ENCODE peak calls at places on chromosomes 2 and 18, in four cellular contexts. J is sigmoid colon, R is ovary, Z is A549. W is an unnamed sample.

GRCh38 chr18:65439184-65439583 is 311.6 kb upstream of the CDH7 start:
- DNase-seq in J (no peak), R (no peak), Z (peak), W (no peak)

GRCh38 chr2:28855193-28855592 is 14.9 kb downstream of the TRMT61B start:
- DNase-seq in J (no peak), R (no peak), Z (no peak), W (no peak)

GRCh38 chr18:45976581-45977373 is 9.6 kb upstream of the EPG5 start:
- DNase-seq in J (no peak), R (no peak), Z (no peak), W (no peak)

GRCh38 chr18:676747-677544 is 19.5 kb downstream of the TYMS start:
- DNase-seq in J (no peak), R (no peak), Z (no peak), W (no peak)

GRCh38 chr2:48144777-48145176 is 238.5 kb upstream of the FBXO11 start:
- DNase-seq in J (no peak), R (no peak), Z (no peak), W (no peak)

GRCh38 chr18:79396431-79397287 is 929 bp downstream of the NFATC1 start:
- DNase-seq in J (peak), R (peak), Z (peak), W (peak)

GRCh38 chr18:60466671-60467070 is 94.1 kb upstream of the MC4R start:
- DNase-seq in J (no peak), R (no peak), Z (no peak), W (no peak)

GRCh38 chr18:76346490-76347130 is 148.4 kb downstream of the ZNF516 start:
- DNase-seq in J (no peak), R (peak), Z (no peak), W (no peak)

GRCh38 chr2:177422271-177422670 is 29.7 kb downstream of the AGPS start:
- DNase-seq in J (no peak), R (no peak), Z (no peak), W (no peak)

GRCh38 chr2:234979204-234980167 is 27.7 kb downstream of the SH3BP4 start:
- DNase-seq in J (no peak), R (no peak), Z (peak), W (no peak)

GRCh38 chr18:60372598-60372997 is at the start of gene MC4R:
- DNase-seq in J (no peak), R (no peak), Z (peak), W (peak)

GRCh38 chr2:95526360-95527341 is 42.1 kb upstream of the TRIM43B start:
- DNase-seq in J (peak), R (peak), Z (peak), W (peak)

GRCh38 chr2:231355802-231356473 is 39.6 kb upstream of the B3GNT7 start:
- DNase-seq in J (peak), R (peak), Z (no peak), W (no peak)

GRCh38 chr2:141038341-141038740 is 1092.5 kb downstream of the LRP1B start:
- DNase-seq in J (no peak), R (no peak), Z (no peak), W (no peak)

GRCh38 chr18:22544626-22545025 is 126.9 kb upstream of the CTAGE1 start:
- DNase-seq in J (no peak), R (no peak), Z (no peak), W (no peak)

GRCh38 chr2:240986787-240987411 is 11.5 kb upstream of the SNED1 start:
- DNase-seq in J (peak), R (peak), Z (no peak), W (peak)

GRCh38 chr18:74299746-74300145 is 8.0 kb upstream of the CYB5A start:
- DNase-seq in J (no peak), R (no peak), Z (no peak), W (no peak)

GRCh38 chr2:69993708-69994107 is 32.3 kb upstream of the ASPRV1 start:
- DNase-seq in J (peak), R (no peak), Z (no peak), W (no peak)

DNA sequence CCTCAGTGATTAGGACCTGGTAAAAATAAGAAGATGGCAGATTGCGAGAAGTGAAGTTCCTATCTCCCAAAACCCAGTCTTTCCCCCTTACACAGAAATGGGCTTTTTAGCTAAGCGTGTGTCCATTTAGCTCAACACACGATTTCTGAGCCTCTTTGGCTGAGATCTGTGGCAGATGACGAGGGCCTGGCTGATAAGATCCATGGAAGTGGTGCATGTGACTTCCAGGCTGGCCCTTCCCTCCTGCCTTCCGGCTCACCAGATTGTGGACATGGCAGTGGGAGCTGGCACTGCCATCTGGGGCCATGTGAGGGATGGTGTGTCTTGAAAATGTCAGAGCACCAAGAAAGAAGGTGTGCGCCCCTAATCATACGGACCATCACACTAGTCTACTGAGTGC is 41.0 kb upstream of the ZFP36L2 start:
- DNase-seq in J (no peak), R (no peak), Z (no peak), W (no peak)
- H3K27ac ChIP-seq in J (peak), R (peak), Z (no peak), W (peak)

GRCh38 chr18:8480506-8481328 is 128.5 kb upstream of the RAB12 start:
- DNase-seq in J (peak), R (peak), Z (peak), W (no peak)
- TF ChIP-seq EP300 in J (no peak), R (no peak), Z (no peak), W (no peak)

DNA sequence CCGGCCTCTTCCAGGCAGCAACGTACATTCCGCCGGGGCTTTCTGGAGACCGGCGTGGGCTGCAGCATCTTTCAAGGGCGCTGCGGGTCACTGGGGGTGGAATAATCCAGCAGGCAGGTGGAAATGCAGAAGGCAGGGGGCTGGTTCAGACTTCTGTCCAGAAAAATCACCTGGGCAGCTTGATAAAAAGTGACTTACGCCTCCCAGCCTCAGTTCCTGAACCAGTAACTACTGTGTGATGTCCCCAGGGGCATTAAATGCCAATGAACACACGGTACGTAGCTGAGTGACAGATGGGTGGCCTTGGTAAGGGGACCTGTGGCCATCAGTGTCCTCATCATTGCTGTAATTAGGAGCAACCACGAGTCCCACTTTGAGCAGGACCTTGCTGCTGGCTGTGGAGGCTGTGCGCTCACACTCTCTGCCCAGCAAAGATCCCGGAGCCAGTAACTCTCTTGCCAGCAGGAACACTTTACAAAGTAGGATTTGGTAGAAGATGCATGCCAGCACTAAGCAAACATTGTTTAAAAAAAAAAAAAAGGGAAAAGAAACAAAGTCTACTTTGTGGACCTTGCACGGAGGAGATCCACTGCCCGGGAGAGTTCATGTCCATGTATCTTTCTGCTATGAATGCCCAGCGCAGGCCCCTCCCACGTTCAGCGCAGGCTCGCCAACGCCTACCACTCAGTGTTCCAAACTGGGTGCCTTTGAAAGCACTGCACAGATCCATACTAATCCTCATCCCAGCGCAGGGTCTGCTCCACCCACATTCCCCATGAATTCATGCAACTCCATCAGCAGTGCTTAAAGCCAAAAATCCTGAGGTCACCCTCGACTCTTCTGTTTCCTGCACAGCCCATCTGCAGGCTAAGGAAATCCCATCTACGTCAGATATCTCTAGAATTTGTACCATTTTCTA is 177.2 kb downstream of the HDAC4 start:
- DNase-seq in J (peak), R (no peak), Z (no peak), W (peak)
- H3K27ac ChIP-seq in J (peak), R (peak), Z (no peak), W (peak)

GRCh38 chr2:46970334-46971288 is 55.0 kb upstream of the MCFD2 start:
- DNase-seq in J (peak), R (peak), Z (peak), W (peak)
- TF ChIP-seq EP300 in J (no peak), R (no peak), Z (peak), W (no peak)

DNA sequence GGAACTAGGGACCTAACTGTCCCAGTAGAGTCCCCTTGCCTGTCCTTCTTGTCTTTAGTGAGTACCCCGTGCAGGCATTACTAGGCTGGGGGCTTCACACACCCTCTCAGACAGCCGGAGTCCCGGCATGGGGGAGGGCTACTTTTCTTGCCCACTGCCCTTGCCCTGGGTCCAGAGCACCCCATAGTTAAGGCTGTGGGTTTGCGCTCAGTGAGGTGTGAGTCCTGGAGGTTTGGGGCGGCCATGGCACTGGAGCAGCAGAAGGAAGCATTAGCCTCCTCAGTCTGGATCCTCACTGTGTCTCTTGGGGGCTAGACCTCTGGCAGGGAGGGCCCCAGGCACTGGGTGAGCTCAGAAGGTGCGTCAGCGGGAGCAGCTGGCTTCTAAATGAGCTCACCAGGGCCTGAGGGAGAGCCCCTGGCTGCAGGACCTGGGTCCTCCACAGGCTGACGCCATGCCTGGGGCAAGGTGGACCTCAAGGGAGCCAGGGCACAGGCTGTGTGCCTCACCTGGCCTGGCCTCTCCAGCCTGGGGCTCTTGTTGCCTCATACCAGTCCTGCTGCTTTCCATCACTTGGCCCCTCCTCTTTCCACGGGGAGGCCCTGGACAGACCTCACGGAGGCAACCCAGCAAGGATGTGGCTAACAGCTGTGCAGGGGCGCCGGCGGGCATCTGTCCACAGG is 27.4 kb downstream of the HS6ST1 start:
- DNase-seq in J (no peak), R (no peak), Z (no peak), W (no peak)
- H3K27ac ChIP-seq in J (no peak), R (no peak), Z (no peak), W (no peak)

DNA sequence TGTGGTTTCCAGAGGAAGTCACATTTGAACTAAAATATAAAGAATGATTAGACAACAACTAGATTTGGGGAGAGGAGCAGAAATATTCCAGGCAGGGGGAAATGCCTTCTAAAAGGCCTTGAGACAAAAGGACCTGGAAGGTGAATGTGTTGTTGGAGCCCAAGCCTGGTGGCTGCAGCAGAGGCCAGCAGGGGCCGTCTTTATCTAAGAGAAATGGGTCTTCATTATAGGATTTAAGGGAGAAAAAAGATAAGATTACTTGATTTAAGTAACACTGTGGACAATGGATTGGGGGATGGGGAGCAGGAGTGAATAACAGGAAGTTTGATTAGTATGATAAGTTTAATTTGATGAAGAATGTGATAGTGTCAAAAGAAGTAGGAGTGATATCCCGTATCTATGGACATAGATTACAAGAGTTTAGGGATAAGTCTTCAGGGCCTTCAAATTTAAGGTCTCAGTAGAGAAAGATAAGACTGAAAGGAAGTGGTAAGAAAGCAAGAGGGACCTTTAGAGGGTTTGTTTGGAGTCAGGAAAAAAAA is 64.2 kb downstream of the WDR75 start:
- DNase-seq in J (no peak), R (no peak), Z (no peak), W (no peak)
- TF ChIP-seq EP300 in J (no peak), R (no peak), Z (no peak), W (no peak)

GRCh38 chr2:96764253-96764637 is 3.5 kb downstream of the CNNM4 start:
- DNase-seq in J (no peak), R (no peak), Z (no peak), W (peak)
- H3K27ac ChIP-seq in J (peak), R (no peak), Z (no peak), W (peak)

GRCh38 chr2:172096661-172097547 is 5.8 kb downstream of the DLX2 start:
- DNase-seq in J (peak), R (no peak), Z (no peak), W (no peak)
- TF ChIP-seq EP300 in J (no peak), R (no peak), Z (no peak), W (no peak)